ENCODE peak calls at places on chromosome 19, in four cellular contexts. W, E, Q and J are unnamed samples.

GRCh38 chr19:20999731-21000352 is 20.6 kb upstream of the ZNF430 start:
- DNase-seq in W (peak), E (peak), Q (peak), J (peak)

GRCh38 chr19:30649934-30650614 is 277.9 kb downstream of the ZNF536 start:
- DNase-seq in W (no peak), E (peak), Q (peak), J (no peak)

GRCh38 chr19:4971424-4971793 is 2.5 kb downstream of the KDM4B start:
- DNase-seq in W (no peak), E (no peak), Q (peak), J (no peak)

GRCh38 chr19:11797491-11797890 is 832 bp upstream of the ZNF491 start:
- DNase-seq in W (peak), E (peak), Q (peak), J (no peak)

GRCh38 chr19:35044317-35045117 is 3.0 kb downstream of the HPN start:
- DNase-seq in W (no peak), E (peak), Q (no peak), J (no peak)

GRCh38 chr19:1465191-1466016 is 13.6 kb downstream of the C19orf25 start:
- DNase-seq in W (peak), E (peak), Q (no peak), J (no peak)

GRCh38 chr19:41606215-41606837 is 20.5 kb downstream of the CEACAM4 start:
- DNase-seq in W (no peak), E (no peak), Q (no peak), J (no peak)

GRCh38 chr19:19039901-19040300 is 6.5 kb downstream of the ARMC6 start:
- DNase-seq in W (no peak), E (no peak), Q (no peak), J (no peak)

GRCh38 chr19:43489310-43489709 is 15.2 kb downstream of the PHLDB3 start:
- DNase-seq in W (peak), E (no peak), Q (no peak), J (no peak)

GRCh38 chr19:23957660-23958281 is 43.1 kb downstream of the ZNF726 start:
- DNase-seq in W (peak), E (no peak), Q (no peak), J (no peak)

GRCh38 chr19:36030264-36031148 is 2.2 kb downstream of the CLIP3 start:
- DNase-seq in W (no peak), E (no peak), Q (no peak), J (no peak)

GRCh38 chr19:18391509-18392075 is 5.6 kb downstream of the GDF15 start:
- DNase-seq in W (no peak), E (no peak), Q (no peak), J (no peak)

GRCh38 chr19:31317542-31317941 is 31.7 kb downstream of the TSHZ3 start:
- DNase-seq in W (no peak), E (no peak), Q (no peak), J (no peak)

GRCh38 chr19:48544856-48545750 is 6.9 kb upstream of the SULT2B1 start:
- DNase-seq in W (no peak), E (no peak), Q (no peak), J (no peak)

GRCh38 chr19:48991823-48992570 is 1.1 kb downstream of the GYS1 start:
- DNase-seq in W (no peak), E (peak), Q (no peak), J (no peak)

GRCh38 chr19:55324705-55325104 is 436 bp downstream of the TMEM150B start:
- DNase-seq in W (no peak), E (no peak), Q (no peak), J (no peak)

GRCh38 chr19:48955308-48955958 is 758 bp downstream of the BAX start:
- DNase-seq in W (peak), E (no peak), Q (no peak), J (no peak)

GRCh38 chr19:7007859-7008258 is 13.4 kb downstream of the MBD3L2B start:
- DNase-seq in W (no peak), E (no peak), Q (no peak), J (no peak)

GRCh38 chr19:7456964-7457541 is 31.8 kb downstream of the PEX11G start:
- DNase-seq in W (no peak), E (no peak), Q (no peak), J (no peak)

GRCh38 chr19:14472202-14472961 is 2.8 kb downstream of the PTGER1 start:
- DNase-seq in W (peak), E (peak), Q (no peak), J (no peak)

GRCh38 chr19:11168568-11168967 is 13.0 kb upstream of the SPC24 start:
- DNase-seq in W (no peak), E (no peak), Q (no peak), J (no peak)

GRCh38 chr19:44635581-44636438 is 7.9 kb upstream of the PVR start:
- DNase-seq in W (no peak), E (no peak), Q (no peak), J (no peak)

GRCh38 chr19:21604941-21605548 is 99.6 kb downstream of the ZNF429 start:
- DNase-seq in W (no peak), E (no peak), Q (peak), J (no peak)

GRCh38 chr19:32201661-32202060 is 143.7 kb upstream of the ZNF507 start:
- DNase-seq in W (no peak), E (no peak), Q (no peak), J (no peak)

GRCh38 chr19:19606021-19606420 is 12.5 kb downstream of the PBX4 start:
- DNase-seq in W (no peak), E (no peak), Q (no peak), J (no peak)

GRCh38 chr19:801030-801860 is 4.0 kb downstream of the PTBP1 start:
- DNase-seq in W (peak), E (peak), Q (peak), J (no peak)

GRCh38 chr19:5943623-5944022 is 29.6 kb downstream of the CAPS start:
- DNase-seq in W (no peak), E (no peak), Q (no peak), J (no peak)

GRCh38 chr19:58367698-58368454 is 5.3 kb upstream of the ZNF497 start:
- DNase-seq in W (no peak), E (no peak), Q (no peak), J (no peak)

GRCh38 chr19:48405850-48406249 is 12.4 kb downstream of the GRIN2D start:
- DNase-seq in W (peak), E (no peak), Q (no peak), J (no peak)

GRCh38 chr19:15563325-15563794 is 51.7 kb upstream of the CYP4F8 start:
- DNase-seq in W (no peak), E (no peak), Q (no peak), J (no peak)

GRCh38 chr19:51477343-51477742 is 996 bp upstream of the CEACAM18 start:
- DNase-seq in W (no peak), E (no peak), Q (no peak), J (no peak)

GRCh38 chr19:48735031-48735615 is 5.3 kb downstream of the RASIP1 start:
- DNase-seq in W (peak), E (peak), Q (no peak), J (no peak)

GRCh38 chr19:4338441-4339350 is at the start of gene STAP2:
- DNase-seq in W (peak), E (peak), Q (peak), J (no peak)

GRCh38 chr19:34109596-34109995 is 62.7 kb upstream of the LSM14A start:
- DNase-seq in W (no peak), E (no peak), Q (no peak), J (no peak)

GRCh38 chr19:38736413-38737280 is 7.6 kb downstream of the CAPN12 start:
- DNase-seq in W (peak), E (peak), Q (peak), J (no peak)
- TF ChIP-seq CTCF in W (no peak), E (no peak), Q (no peak), J (no peak)

DNA sequence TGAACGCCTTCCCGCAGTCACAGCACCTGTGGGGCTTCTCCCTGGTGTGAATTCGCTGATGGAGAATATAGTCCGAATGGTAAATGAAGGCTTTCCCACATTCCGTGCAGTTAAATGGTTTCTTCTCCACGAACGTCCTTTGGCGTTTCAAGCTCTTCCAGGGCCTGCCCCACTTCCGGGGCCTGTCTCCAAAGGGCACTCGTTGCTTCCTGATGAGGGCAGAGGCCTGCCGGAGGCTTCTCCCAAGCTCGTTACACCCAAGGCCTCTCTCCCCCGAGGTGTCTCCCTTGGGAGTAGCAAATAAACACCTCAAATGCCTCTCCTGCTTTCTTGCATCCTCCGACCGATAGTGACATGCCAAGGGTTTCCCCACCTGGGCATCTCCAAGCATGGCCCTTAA is 34.3 kb downstream of the ZNF473 start:
- DNase-seq in W (no peak), E (no peak), Q (no peak), J (no peak)
- TF ChIP-seq CTCF in W (no peak), E (no peak), Q (no peak), J (no peak)

DNA sequence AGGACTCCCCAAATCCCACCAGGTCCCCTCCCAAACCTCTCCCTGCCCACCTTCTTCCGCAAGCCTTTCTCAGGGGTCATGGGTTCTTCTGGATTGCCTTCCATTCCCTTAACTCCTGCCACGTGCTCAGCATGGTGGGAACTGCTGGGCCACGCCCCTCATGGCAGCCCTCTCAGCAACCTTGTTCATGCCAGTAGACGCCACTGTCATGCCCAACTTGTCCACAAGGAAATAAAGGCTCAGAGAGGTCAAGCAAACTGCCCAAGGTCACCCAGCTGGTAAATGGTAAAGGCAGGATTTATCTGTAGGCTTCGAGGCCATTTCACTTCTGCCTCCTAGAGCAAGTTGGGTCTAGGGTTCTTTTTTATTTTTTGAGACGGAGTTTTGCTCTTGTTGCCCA is 10.9 kb downstream of the PRAM1 start:
- DNase-seq in W (peak), E (no peak), Q (no peak), J (no peak)
- TF ChIP-seq CTCF in W (no peak), E (no peak), Q (no peak), J (no peak)

GRCh38 chr19:16899566-16900075 is 10.8 kb downstream of the F2RL3 start:
- DNase-seq in W (no peak), E (peak), Q (no peak), J (no peak)
- TF ChIP-seq CTCF in W (peak), E (peak), Q (no peak), J (peak)

GRCh38 chr19:9796113-9796773 is 22.6 kb downstream of the FBXL12 start:
- DNase-seq in W (peak), E (peak), Q (peak), J (no peak)
- TF ChIP-seq CTCF in W (peak), E (peak), Q (peak), J (peak)

DNA sequence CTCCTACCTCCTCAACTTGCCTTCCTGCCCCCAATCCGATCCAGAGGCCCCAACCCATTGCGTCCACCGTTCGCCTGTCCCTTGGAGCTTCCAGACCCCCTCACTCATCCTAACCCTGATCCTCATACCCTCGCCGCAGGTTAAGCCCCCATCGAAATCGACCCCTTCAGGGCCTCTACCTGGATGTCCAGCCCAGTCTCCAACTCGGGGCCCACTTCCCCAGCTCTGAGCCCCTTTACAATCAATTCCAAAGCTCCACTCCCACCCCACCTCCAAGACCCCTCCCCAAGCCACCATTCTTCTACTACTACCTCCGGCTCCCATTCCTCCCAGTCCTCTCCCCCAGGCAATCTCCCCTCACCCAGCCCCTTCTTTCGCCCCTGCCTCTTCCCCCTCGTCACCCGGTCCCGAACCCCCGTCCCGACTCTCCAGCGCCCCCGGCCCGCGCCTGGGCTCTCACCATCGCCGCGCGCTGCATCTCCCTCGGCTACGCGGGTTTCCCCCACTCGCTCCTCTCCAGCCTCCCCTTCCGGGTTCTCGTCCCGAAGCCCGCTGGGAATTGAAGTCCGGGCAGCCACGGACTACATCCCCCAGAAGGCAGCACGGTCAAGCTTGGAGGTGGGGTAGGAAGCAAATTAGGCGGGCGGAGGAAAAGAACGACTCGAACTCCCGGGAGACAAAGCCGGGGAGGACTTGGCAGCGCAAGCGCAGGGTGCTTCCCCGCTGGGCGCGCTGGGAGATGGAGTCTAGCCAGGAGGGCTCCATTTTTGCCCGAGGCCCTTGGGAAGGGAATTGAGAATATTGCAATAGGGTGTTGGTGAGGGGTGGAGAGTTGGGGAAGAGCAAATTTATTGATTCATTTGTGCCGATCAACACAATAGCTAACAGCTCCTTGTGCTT is at the start of gene FBXO46:
- DNase-seq in W (peak), E (peak), Q (peak), J (peak)
- TF ChIP-seq CTCF in W (peak), E (peak), Q (no peak), J (peak)

GRCh38 chr19:54188224-54188871 is 1.0 kb downstream of the MBOAT7 start:
- DNase-seq in W (peak), E (no peak), Q (no peak), J (no peak)
- TF ChIP-seq CTCF in W (no peak), E (no peak), Q (no peak), J (no peak)

DNA sequence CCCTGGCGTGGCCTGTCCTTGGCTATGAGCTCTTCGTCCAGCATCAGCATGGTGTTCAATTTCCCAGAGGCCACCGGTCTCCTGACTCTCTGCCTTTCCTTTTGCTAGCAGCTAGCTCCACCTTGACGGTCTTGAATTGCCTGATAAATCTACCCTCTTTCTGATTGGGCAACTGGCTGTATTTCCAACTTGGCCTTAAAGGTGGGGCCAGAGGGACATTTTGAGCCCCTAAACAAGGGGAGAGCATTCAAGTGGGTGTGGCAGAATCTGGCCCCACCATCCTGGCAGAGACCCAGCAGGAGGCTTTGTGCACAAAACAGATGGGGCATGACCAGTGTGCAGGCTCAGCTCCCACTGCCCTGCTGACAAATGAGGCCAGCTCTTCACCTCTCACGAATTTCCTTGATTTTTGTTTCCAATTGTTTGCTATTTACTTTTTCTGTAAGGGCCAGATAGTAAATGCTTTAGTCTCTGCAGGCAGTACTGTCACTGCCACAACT is 148.9 kb upstream of the VSTM2B start:
- DNase-seq in W (no peak), E (no peak), Q (no peak), J (no peak)
- TF ChIP-seq CTCF in W (no peak), E (no peak), Q (no peak), J (no peak)

GRCh38 chr19:8611391-8611883 is 922 bp upstream of the ADAMTS10 start:
- DNase-seq in W (peak), E (no peak), Q (no peak), J (no peak)

GRCh38 chr19:8610928-8611284 is 391 bp upstream of the ADAMTS10 start:
- DNase-seq in W (no peak), E (no peak), Q (no peak), J (no peak)

GRCh38 chr19:8608858-8609209 is 1.7 kb downstream of the ADAMTS10 start:
- DNase-seq in W (no peak), E (no peak), Q (no peak), J (no peak)

GRCh38 chr19:8610041-8610927 is at the start of gene ADAMTS10:
- DNase-seq in W (peak), E (peak), Q (no peak), J (no peak)

GRCh38 chr19:8609210-8610040 is 1.1 kb downstream of the ADAMTS10 start:
- DNase-seq in W (peak), E (peak), Q (no peak), J (no peak)
- TF ChIP-seq CTCF in W (no peak), E (peak), Q (no peak), J (peak)